ENCODE peak calls at places on chromosomes 16 and 17, in six cellular contexts. One of them, this sample, is unnamed.

GRCh38 chr17:40900819-40901356 is 15.8 kb upstream of the KRT20 start:
- DNase-seq in heart left ventricle: no peak
- DNase-seq in Peyer's patch: no peak
- DNase-seq in transverse colon: no peak
- DNase-seq in A549: no peak
- DNase-seq in suprapubic skin: no peak
- DNase-seq in this sample: no peak

GRCh38 chr16:24041834-24042631 is 206.2 kb downstream of the PRKCB start:
- DNase-seq in heart left ventricle: peak; percentile 46
- DNase-seq in Peyer's patch: peak; percentile 69
- DNase-seq in transverse colon: peak; percentile 72
- DNase-seq in A549: peak; percentile 69
- DNase-seq in suprapubic skin: no peak
- DNase-seq in this sample: peak; percentile 66

GRCh38 chr16:24430937-24431760 is 108.2 kb upstream of the RBBP6 start:
- DNase-seq in heart left ventricle: no peak
- DNase-seq in Peyer's patch: no peak
- DNase-seq in transverse colon: no peak
- DNase-seq in A549: peak; percentile 35
- DNase-seq in suprapubic skin: no peak
- DNase-seq in this sample: no peak

GRCh38 chr17:80105762-80106161 is 4.4 kb downstream of the GAA start:
- DNase-seq in heart left ventricle: no peak
- DNase-seq in Peyer's patch: no peak
- DNase-seq in transverse colon: peak; percentile 37
- DNase-seq in A549: no peak
- DNase-seq in suprapubic skin: no peak
- DNase-seq in this sample: peak; percentile 88

GRCh38 chr17:69547230-69547629 is 132.7 kb downstream of the MAP2K6 start:
- DNase-seq in heart left ventricle: no peak
- DNase-seq in Peyer's patch: no peak
- DNase-seq in transverse colon: no peak
- DNase-seq in A549: no peak
- DNase-seq in suprapubic skin: no peak
- DNase-seq in this sample: no peak

GRCh38 chr16:12158428-12158827 is 181.9 kb downstream of the SNX29 start:
- DNase-seq in heart left ventricle: no peak
- DNase-seq in Peyer's patch: no peak
- DNase-seq in transverse colon: no peak
- DNase-seq in A549: no peak
- DNase-seq in suprapubic skin: no peak
- DNase-seq in this sample: no peak

GRCh38 chr17:8365143-8365542 is 11.4 kb downstream of the KRABD2 start:
- DNase-seq in heart left ventricle: no peak
- DNase-seq in Peyer's patch: no peak
- DNase-seq in transverse colon: no peak
- DNase-seq in A549: no peak
- DNase-seq in suprapubic skin: no peak
- DNase-seq in this sample: no peak

GRCh38 chr17:39001703-39002637 is 34.8 kb upstream of the FBXO47 start:
- DNase-seq in heart left ventricle: peak; percentile 90
- DNase-seq in Peyer's patch: no peak
- DNase-seq in transverse colon: peak; percentile 52
- DNase-seq in A549: no peak
- DNase-seq in suprapubic skin: peak; percentile 91
- DNase-seq in this sample: peak; percentile 37

GRCh38 chr17:15392326-15392739 is 50.9 kb upstream of the TEKT3 start:
- DNase-seq in heart left ventricle: peak; percentile 44
- DNase-seq in Peyer's patch: no peak
- DNase-seq in transverse colon: no peak
- DNase-seq in A549: no peak
- DNase-seq in suprapubic skin: no peak
- DNase-seq in this sample: no peak

GRCh38 chr17:62193297-62193696 is 128.2 kb upstream of the MED13 start:
- DNase-seq in heart left ventricle: no peak
- DNase-seq in Peyer's patch: no peak
- DNase-seq in transverse colon: no peak
- DNase-seq in A549: no peak
- DNase-seq in suprapubic skin: no peak
- DNase-seq in this sample: no peak

GRCh38 chr17:9202572-9202971 is 181.3 kb downstream of the NTN1 start:
- DNase-seq in heart left ventricle: no peak
- DNase-seq in Peyer's patch: no peak
- DNase-seq in transverse colon: no peak
- DNase-seq in A549: no peak
- DNase-seq in suprapubic skin: no peak
- DNase-seq in this sample: no peak

GRCh38 chr16:27920391-27920891 is 143.1 kb downstream of the GSG1L start:
- DNase-seq in heart left ventricle: no peak
- DNase-seq in Peyer's patch: no peak
- DNase-seq in transverse colon: no peak
- DNase-seq in A549: peak; percentile 38
- DNase-seq in suprapubic skin: no peak
- DNase-seq in this sample: no peak

GRCh38 chr17:69857412-69857835 is 217.6 kb upstream of the KCNJ16 start:
- DNase-seq in heart left ventricle: no peak
- DNase-seq in Peyer's patch: no peak
- DNase-seq in transverse colon: no peak
- DNase-seq in A549: no peak
- DNase-seq in suprapubic skin: no peak
- DNase-seq in this sample: no peak

GRCh38 chr17:35063514-35064223 is at the start of gene RFFL:
- DNase-seq in heart left ventricle: peak; percentile 89
- DNase-seq in Peyer's patch: peak; percentile 75
- DNase-seq in transverse colon: peak; percentile 91
- DNase-seq in A549: peak; percentile 99
- DNase-seq in suprapubic skin: peak; percentile 93
- DNase-seq in this sample: peak; percentile 95

GRCh38 chr17:80220709-80221215 is 535 bp downstream of the SLC26A11 start:
- DNase-seq in heart left ventricle: no peak
- DNase-seq in Peyer's patch: no peak
- DNase-seq in transverse colon: peak; percentile 23
- DNase-seq in A549: peak; percentile 46
- DNase-seq in suprapubic skin: no peak
- DNase-seq in this sample: peak; percentile 37

GRCh38 chr16:62899737-62900136 is 863.5 kb upstream of the CDH8 start:
- DNase-seq in heart left ventricle: no peak
- DNase-seq in Peyer's patch: no peak
- DNase-seq in transverse colon: no peak
- DNase-seq in A549: no peak
- DNase-seq in suprapubic skin: no peak
- DNase-seq in this sample: no peak

GRCh38 chr16:117381-118365 is 20.8 kb downstream of the NPRL3 start:
- DNase-seq in heart left ventricle: peak; percentile 57
- DNase-seq in Peyer's patch: peak; percentile 80
- DNase-seq in transverse colon: peak; percentile 81
- DNase-seq in A549: peak; percentile 74
- DNase-seq in suprapubic skin: no peak
- DNase-seq in this sample: peak; percentile 76

GRCh38 chr17:79844869-79845600 is 5.8 kb upstream of the CBX4 start:
- DNase-seq in heart left ventricle: peak; percentile 62
- DNase-seq in Peyer's patch: peak; percentile 76
- DNase-seq in transverse colon: peak; percentile 68
- DNase-seq in A549: peak; percentile 92
- DNase-seq in suprapubic skin: no peak
- DNase-seq in this sample: peak; percentile 56

GRCh38 chr17:6110592-6110991 is 40.4 kb downstream of the WSCD1 start:
- DNase-seq in heart left ventricle: no peak
- DNase-seq in Peyer's patch: peak; percentile 68
- DNase-seq in transverse colon: peak; percentile 52
- DNase-seq in A549: no peak
- DNase-seq in suprapubic skin: no peak
- DNase-seq in this sample: no peak

GRCh38 chr17:40311575-40311974 is 2.6 kb downstream of the RARA start:
- DNase-seq in heart left ventricle: peak; percentile 77
- DNase-seq in Peyer's patch: peak; percentile 51
- DNase-seq in transverse colon: peak; percentile 68
- DNase-seq in A549: no peak
- DNase-seq in suprapubic skin: peak; percentile 79
- DNase-seq in this sample: peak; percentile 57

GRCh38 chr16:85309656-85310587 is 197.7 kb upstream of the CIBAR2 start:
- DNase-seq in heart left ventricle: peak; percentile 71
- DNase-seq in Peyer's patch: no peak
- DNase-seq in transverse colon: peak; percentile 48
- DNase-seq in A549: no peak
- DNase-seq in suprapubic skin: no peak
- DNase-seq in this sample: no peak

GRCh38 chr16:21626659-21627277 is 25.6 kb downstream of the IGSF6 start:
- DNase-seq in heart left ventricle: no peak
- DNase-seq in Peyer's patch: no peak
- DNase-seq in transverse colon: no peak
- DNase-seq in A549: no peak
- DNase-seq in suprapubic skin: no peak
- DNase-seq in this sample: no peak

GRCh38 chr16:7458144-7458543 is 125.5 kb downstream of the RBFOX1 start:
- DNase-seq in heart left ventricle: no peak
- DNase-seq in Peyer's patch: no peak
- DNase-seq in transverse colon: no peak
- DNase-seq in A549: no peak
- DNase-seq in suprapubic skin: no peak
- DNase-seq in this sample: peak; percentile 28

GRCh38 chr16:17459903-17460521 is 10.7 kb downstream of the XYLT1 start:
- DNase-seq in heart left ventricle: no peak
- DNase-seq in Peyer's patch: no peak
- DNase-seq in transverse colon: peak; percentile 33
- DNase-seq in A549: no peak
- DNase-seq in suprapubic skin: no peak
- DNase-seq in this sample: no peak
- TF ChIP-seq POLR2A in heart left ventricle: no peak
- TF ChIP-seq POLR2A in Peyer's patch: no peak
- TF ChIP-seq POLR2A in transverse colon: no peak
- TF ChIP-seq POLR2A in A549: no peak
- TF ChIP-seq POLR2A in suprapubic skin: no peak
- TF ChIP-seq POLR2A in this sample: no peak

DNA sequence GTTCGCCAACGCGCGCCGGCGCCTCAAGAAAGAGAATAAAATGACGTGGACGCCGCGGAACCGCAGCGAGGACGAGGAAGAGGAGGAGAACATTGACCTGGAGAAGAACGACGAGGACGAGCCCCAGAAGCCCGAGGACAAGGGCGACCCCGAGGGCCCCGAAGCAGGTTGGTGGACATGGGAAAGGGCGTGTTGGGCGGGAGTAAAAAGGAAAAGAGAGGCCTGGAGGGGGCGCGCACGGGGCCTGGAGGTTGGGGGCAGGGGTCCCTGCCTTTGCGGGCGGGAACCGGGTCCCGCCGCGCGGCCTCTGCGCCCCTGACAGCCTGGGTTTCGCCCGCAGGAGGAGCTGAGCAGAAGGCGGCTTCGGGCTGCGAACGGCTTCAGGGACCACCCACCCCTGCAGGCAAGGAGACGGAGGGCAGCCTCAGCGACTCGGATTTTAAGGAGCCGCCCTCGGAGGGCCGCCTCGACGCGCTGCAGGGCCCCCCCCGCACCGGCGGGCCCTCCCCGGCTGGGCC is 2.1 kb downstream of the IRX5 start:
- DNase-seq in heart left ventricle: no peak
- DNase-seq in Peyer's patch: no peak
- DNase-seq in transverse colon: no peak
- DNase-seq in A549: no peak
- DNase-seq in suprapubic skin: no peak
- DNase-seq in this sample: no peak
- H3K4me3 ChIP-seq in heart left ventricle: peak overlapping the region; percentile 68
- H3K4me3 ChIP-seq in Peyer's patch: no peak overlapping the region
- H3K4me3 ChIP-seq in transverse colon: no peak overlapping the region
- H3K4me3 ChIP-seq in A549: no peak overlapping the region
- H3K4me3 ChIP-seq in suprapubic skin: peak overlapping the region; percentile 75
- H3K4me3 ChIP-seq in this sample: no peak overlapping the region

DNA sequence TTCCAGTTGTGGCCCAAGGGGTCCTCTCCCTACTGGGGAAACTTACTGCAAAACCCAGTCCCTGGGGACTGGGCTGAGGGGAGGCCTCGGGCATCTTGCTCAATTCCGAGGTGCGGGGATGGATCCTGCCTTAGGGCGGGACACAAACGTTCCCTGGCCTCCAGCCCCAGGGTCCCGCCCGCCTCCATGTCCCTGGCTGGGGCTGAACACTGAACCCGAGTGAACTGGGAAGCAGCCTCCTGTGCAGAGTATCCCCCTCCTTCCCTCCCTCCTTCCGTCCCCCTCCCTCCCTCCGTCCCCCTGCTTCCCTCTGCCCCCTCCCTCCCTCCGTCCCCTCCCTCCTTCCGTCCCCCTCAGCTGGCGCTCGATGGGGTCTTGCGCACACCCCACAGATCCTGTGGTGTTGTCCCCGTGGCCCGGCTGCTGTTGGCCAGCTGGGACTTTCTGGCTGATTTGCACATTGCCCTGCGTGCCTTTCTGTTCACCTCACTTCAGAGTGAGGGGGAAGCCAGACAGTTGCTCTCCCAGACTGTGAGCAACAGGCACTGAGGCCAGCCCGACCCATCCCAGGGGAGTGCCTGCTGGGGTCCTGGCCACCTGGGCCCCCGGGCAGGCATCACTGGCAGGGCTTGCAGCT is 5.5 kb downstream of the TRAF7 start:
- DNase-seq in heart left ventricle: peak; percentile 73
- DNase-seq in Peyer's patch: no peak
- DNase-seq in transverse colon: peak; percentile 58
- DNase-seq in A549: no peak
- DNase-seq in suprapubic skin: peak; percentile 91
- DNase-seq in this sample: no peak
- H3K4me1 ChIP-seq in heart left ventricle: peaks cover 17% of the 10 kb centered on the region
- H3K4me1 ChIP-seq in Peyer's patch: peaks cover 25% of the 10 kb centered on the region
- H3K4me1 ChIP-seq in transverse colon: peaks cover 45% of the 10 kb centered on the region
- H3K4me1 ChIP-seq in A549: peaks cover 48% of the 10 kb centered on the region
- H3K4me1 ChIP-seq in suprapubic skin: peaks cover 78% of the 10 kb centered on the region
- H3K4me1 ChIP-seq in this sample: peaks cover 36% of the 10 kb centered on the region

GRCh38 chr16:10538583-10538982 is 41.8 kb downstream of the EMP2 start:
- DNase-seq in heart left ventricle: no peak
- DNase-seq in Peyer's patch: no peak
- DNase-seq in transverse colon: no peak
- DNase-seq in A549: no peak
- DNase-seq in suprapubic skin: no peak
- DNase-seq in this sample: no peak

GRCh38 chr16:10539256-10539655 is 41.1 kb downstream of the EMP2 start:
- DNase-seq in heart left ventricle: no peak
- DNase-seq in Peyer's patch: no peak
- DNase-seq in transverse colon: no peak
- DNase-seq in A549: no peak
- DNase-seq in suprapubic skin: no peak
- DNase-seq in this sample: no peak

GRCh38 chr16:10536814-10537389 is 43.5 kb downstream of the EMP2 start:
- DNase-seq in heart left ventricle: no peak
- DNase-seq in Peyer's patch: no peak
- DNase-seq in transverse colon: no peak
- DNase-seq in A549: no peak
- DNase-seq in suprapubic skin: no peak
- DNase-seq in this sample: no peak

GRCh38 chr16:10537946-10538345 is 42.5 kb downstream of the EMP2 start:
- DNase-seq in heart left ventricle: no peak
- DNase-seq in Peyer's patch: no peak
- DNase-seq in transverse colon: no peak
- DNase-seq in A549: no peak
- DNase-seq in suprapubic skin: no peak
- DNase-seq in this sample: no peak

DNA sequence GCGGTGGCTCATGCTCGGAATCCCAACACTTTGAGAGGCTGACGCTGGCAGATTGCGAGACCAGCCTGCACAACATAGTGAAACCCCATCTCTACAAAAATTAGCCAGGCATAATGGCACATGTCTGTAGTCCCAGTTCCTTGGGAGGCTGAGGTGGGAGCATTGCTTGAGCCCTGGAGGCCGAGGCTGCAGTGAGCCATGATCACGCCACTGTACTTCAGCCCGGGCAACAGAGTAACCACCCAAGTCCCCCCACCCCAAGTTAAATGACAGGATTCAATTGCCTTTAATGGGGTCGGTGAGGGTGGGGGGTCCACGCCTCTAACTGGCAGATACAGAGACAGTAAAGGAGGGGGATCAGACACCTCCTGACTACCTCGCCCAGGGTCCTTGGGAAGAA is 44.9 kb downstream of the EMP2 start:
- DNase-seq in heart left ventricle: no peak
- DNase-seq in Peyer's patch: no peak
- DNase-seq in transverse colon: no peak
- DNase-seq in A549: no peak
- DNase-seq in suprapubic skin: no peak
- DNase-seq in this sample: no peak
- TF ChIP-seq POLR2A in heart left ventricle: no peak
- TF ChIP-seq POLR2A in Peyer's patch: no peak
- TF ChIP-seq POLR2A in transverse colon: no peak
- TF ChIP-seq POLR2A in A549: no peak
- TF ChIP-seq POLR2A in suprapubic skin: no peak
- TF ChIP-seq POLR2A in this sample: no peak

This sample was measured in body of pancreas.